ENCODE peak calls at places on chromosome 20, in ten cellular contexts. V, L, U, M, X, Q, J, R, C and O are unnamed samples.

GRCh38 chr20:8156603-8157079 is 24.6 kb downstream of the PLCB1 start:
- DNase-seq in X (no peak), L (no peak), M (peak; percentile 90), U (no peak), C (no peak), Q (no peak), J (peak; percentile 59), R (no peak), V (no peak), O (no peak)

GRCh38 chr20:32162367-32162766 is 45.2 kb downstream of the PLAGL2 start:
- DNase-seq in L (no peak), V (no peak), M (no peak), C (no peak), X (no peak), R (no peak), U (no peak), Q (no peak), J (no peak), O (no peak)

GRCh38 chr20:59723607-59724456 is 119.5 kb downstream of the PHACTR3 start:
- DNase-seq in R (no peak), M (no peak), Q (no peak), X (no peak), J (no peak), L (no peak), V (no peak), C (no peak), U (no peak), O (no peak)

GRCh38 chr20:56388882-56389281 is 3.1 kb downstream of the AURKA start:
- DNase-seq in Q (no peak), L (no peak), J (no peak), C (no peak), M (no peak), U (no peak), X (no peak), V (no peak), R (no peak), O (no peak)

GRCh38 chr20:17895641-17896246 is 72.8 kb downstream of the SNX5 start:
- DNase-seq in J (peak; percentile 70), X (peak; percentile 84), Q (peak; percentile 46), U (no peak), L (peak; percentile 69), R (peak; percentile 56), V (peak; percentile 80), C (no peak), M (no peak), O (no peak)

GRCh38 chr20:22846829-22847228 is 188.3 kb upstream of the SSTR4 start:
- DNase-seq in J (no peak), X (no peak), C (no peak), Q (no peak), U (no peak), V (no peak), R (no peak), L (no peak), M (no peak), O (no peak)

GRCh38 chr20:3330046-3330741 is 77.3 kb downstream of the DNAAF9 start:
- DNase-seq in U (no peak), Q (no peak), X (no peak), L (no peak), J (peak; percentile 59), M (no peak), R (no peak), C (no peak), V (no peak), O (no peak)

GRCh38 chr20:38392356-38392755 is 42.8 kb downstream of the SNHG17 start:
- DNase-seq in J (no peak), V (no peak), M (no peak), R (no peak), Q (no peak), C (no peak), X (no peak), U (no peak), L (no peak), O (no peak)

GRCh38 chr20:34312024-34312460 is 8.9 kb upstream of the AHCY start:
- DNase-seq in V (peak; percentile 53), L (no peak), U (no peak), C (no peak), X (no peak), J (no peak), M (no peak), Q (no peak), R (no peak), O (no peak)

GRCh38 chr20:59027746-59028320 is 4.3 kb downstream of the ATP5F1E start:
- DNase-seq in V (no peak), C (no peak), L (no peak), X (no peak), R (no peak), M (no peak), Q (no peak), J (peak; percentile 78), U (no peak), O (no peak)

GRCh38 chr20:9635756-9636155 is 121.4 kb downstream of the LAMP5 start:
- DNase-seq in X (no peak), V (no peak), Q (no peak), M (no peak), L (no peak), J (no peak), U (no peak), R (no peak), C (no peak), O (no peak)

GRCh38 chr20:62137092-62137384 is 6.2 kb downstream of the PSMA7 start:
- DNase-seq in U (no peak), M (no peak), J (no peak), L (no peak), Q (no peak), X (no peak), C (no peak), R (no peak), V (no peak), O (no peak)

GRCh38 chr20:62138912-62139311 is 4.3 kb downstream of the PSMA7 start:
- DNase-seq in V (no peak), M (no peak), R (no peak), J (no peak), L (no peak), Q (no peak), C (no peak), X (no peak), U (no peak), O (no peak)

GRCh38 chr20:62138204-62138543 is 5.0 kb downstream of the PSMA7 start:
- DNase-seq in R (no peak), L (no peak), X (no peak), V (no peak), M (no peak), C (no peak), Q (no peak), U (no peak), J (no peak), O (no peak)

GRCh38 chr20:62136283-62137091 is 6.7 kb downstream of the PSMA7 start:
- DNase-seq in U (peak; percentile 72), M (peak; percentile 74), J (peak; percentile 68), L (peak; percentile 70), X (no peak), C (no peak), Q (no peak), V (peak; percentile 77), R (peak; percentile 79), O (peak; percentile 72)

DNA sequence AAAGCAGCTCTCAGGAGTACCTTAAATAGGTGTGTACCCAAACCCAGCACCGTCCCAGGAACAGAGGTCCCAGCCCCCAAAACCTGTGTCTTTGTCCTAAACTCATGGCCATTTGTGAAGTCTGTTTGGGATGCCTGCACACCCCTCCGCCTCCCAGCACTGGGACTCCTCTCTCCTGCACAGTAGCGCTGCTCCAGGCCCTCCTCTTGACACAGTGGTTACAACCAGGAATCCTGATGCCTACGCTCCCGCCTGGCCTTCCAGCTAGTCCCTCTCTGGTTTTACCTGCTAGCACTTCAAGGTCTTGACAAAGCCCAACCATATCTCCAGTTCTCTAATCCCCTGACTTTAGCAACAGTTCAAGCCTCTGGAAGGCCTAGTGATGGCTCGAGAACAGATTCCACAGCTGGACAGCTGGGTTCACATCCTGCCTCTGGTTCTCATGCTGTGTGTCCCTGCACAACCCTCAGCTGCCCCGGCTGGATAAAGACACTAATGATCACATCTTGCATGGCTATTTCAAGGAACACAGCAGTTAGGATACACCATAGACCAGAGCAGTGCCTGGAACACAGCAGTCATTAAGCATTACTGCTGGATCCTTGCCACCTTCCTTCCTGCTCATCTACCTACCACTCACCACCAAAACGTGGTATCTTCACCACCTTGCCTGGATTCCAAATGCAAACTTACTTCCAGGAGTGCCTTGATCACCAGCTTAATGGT is 5.6 kb downstream of the PSMA7 start:
- DNase-seq in Q (no peak), J (no peak), R (no peak), M (no peak), V (no peak), U (no peak), L (no peak), C (no peak), X (no peak), O (no peak)
- TF ChIP-seq POLR2A in Q (no peak), J (no peak), R (no peak), M (peak; percentile 24), V (no peak), U (no peak), L (no peak), C (no peak), X (no peak), O (no peak)

GRCh38 chr20:16528078-16528477 is 45.2 kb downstream of the KIF16B start:
- DNase-seq in V (peak; percentile 67), C (no peak), M (peak; percentile 80), J (peak; percentile 96), R (peak; percentile 59), Q (peak; percentile 65), X (no peak), U (no peak), L (peak; percentile 36), O (no peak)
- TF ChIP-seq POLR2A in V (no peak), C (no peak), M (no peak), J (no peak), R (no peak), Q (no peak), X (no peak), U (no peak), L (no peak), O (no peak)

GRCh38 chr20:1367479-1367878 is 25.4 kb downstream of the FKBP1A start:
- DNase-seq in U (no peak), M (no peak), R (no peak), Q (no peak), L (no peak), C (no peak), J (no peak), X (no peak), V (no peak), O (no peak)
- TF ChIP-seq POLR2A in U (no peak), M (peak; percentile 12), R (no peak), Q (no peak), L (no peak), C (no peak), J (peak; percentile 13), X (no peak), V (no peak), O (no peak)

GRCh38 chr20:13758884-13759283 is 25.8 kb downstream of the ESF1 start:
- DNase-seq in X (no peak), M (no peak), L (no peak), C (no peak), U (no peak), R (no peak), J (no peak), Q (no peak), V (no peak), O (no peak)
- TF ChIP-seq POLR2A in X (no peak), M (no peak), L (no peak), C (no peak), U (no peak), R (no peak), J (no peak), Q (no peak), V (no peak), O (no peak)